ENCODE peak calls at places on chromosome 10, in seven cellular contexts. One of them, this sample, is unnamed. For H3K27me3 and H3K4me1, the result is how much of the 10 kb centered on the place peaks cover.

GRCh38 chr10:15369642-15370211 is 1.4 kb downstream of the FAM171A1 start:
- DNase-seq in uterus: no peak
- DNase-seq in heart right ventricle: peak
- DNase-seq in HCT116: no peak
- DNase-seq in sigmoid colon: no peak
- DNase-seq in PC-3: no peak
- DNase-seq in PC-9: no peak
- DNase-seq in this sample: no peak

GRCh38 chr10:129274928-129275474 is 192.0 kb upstream of the MGMT start:
- DNase-seq in uterus: no peak
- DNase-seq in heart right ventricle: no peak
- DNase-seq in HCT116: no peak
- DNase-seq in sigmoid colon: no peak
- DNase-seq in PC-3: no peak
- DNase-seq in PC-9: no peak
- DNase-seq in this sample: no peak

GRCh38 chr10:127424594-127425264 is 124.4 kb upstream of the NPS start:
- DNase-seq in uterus: peak
- DNase-seq in heart right ventricle: no peak
- DNase-seq in HCT116: no peak
- DNase-seq in sigmoid colon: peak
- DNase-seq in PC-3: no peak
- DNase-seq in PC-9: no peak
- DNase-seq in this sample: no peak

GRCh38 chr10:62011558-62011957 is 110.1 kb downstream of the ARID5B start:
- DNase-seq in uterus: no peak
- DNase-seq in heart right ventricle: no peak
- DNase-seq in HCT116: no peak
- DNase-seq in sigmoid colon: no peak
- DNase-seq in PC-3: peak
- DNase-seq in PC-9: peak
- DNase-seq in this sample: peak

GRCh38 chr10:105075031-105075430 is 433.9 kb downstream of the SORCS3 start:
- DNase-seq in uterus: no peak
- DNase-seq in heart right ventricle: no peak
- DNase-seq in HCT116: no peak
- DNase-seq in sigmoid colon: no peak
- DNase-seq in PC-3: no peak
- DNase-seq in PC-9: no peak
- DNase-seq in this sample: no peak

GRCh38 chr10:63549810-63550209 is 28.6 kb downstream of the REEP3 start:
- DNase-seq in uterus: no peak
- DNase-seq in heart right ventricle: no peak
- DNase-seq in HCT116: no peak
- DNase-seq in sigmoid colon: no peak
- DNase-seq in PC-3: no peak
- DNase-seq in PC-9: no peak
- DNase-seq in this sample: no peak

GRCh38 chr10:78777466-78778256 is 291.1 kb upstream of the ZMIZ1 start:
- DNase-seq in uterus: peak
- DNase-seq in heart right ventricle: peak
- DNase-seq in HCT116: no peak
- DNase-seq in sigmoid colon: peak
- DNase-seq in PC-3: peak
- DNase-seq in PC-9: no peak
- DNase-seq in this sample: no peak

GRCh38 chr10:3098689-3099088 is 31.3 kb downstream of the PFKP start:
- DNase-seq in uterus: no peak
- DNase-seq in heart right ventricle: no peak
- DNase-seq in HCT116: no peak
- DNase-seq in sigmoid colon: no peak
- DNase-seq in PC-3: no peak
- DNase-seq in PC-9: no peak
- DNase-seq in this sample: no peak

GRCh38 chr10:84095821-84096497 is 43.4 kb upstream of the GHITM start:
- DNase-seq in uterus: no peak
- DNase-seq in heart right ventricle: no peak
- DNase-seq in HCT116: no peak
- DNase-seq in sigmoid colon: no peak
- DNase-seq in PC-3: no peak
- DNase-seq in PC-9: no peak
- DNase-seq in this sample: no peak

GRCh38 chr10:4429538-4429937 is 396.5 kb upstream of the AKR1E2 start:
- DNase-seq in uterus: no peak
- DNase-seq in heart right ventricle: no peak
- DNase-seq in HCT116: no peak
- DNase-seq in sigmoid colon: no peak
- DNase-seq in PC-3: no peak
- DNase-seq in PC-9: no peak
- DNase-seq in this sample: no peak

DNA sequence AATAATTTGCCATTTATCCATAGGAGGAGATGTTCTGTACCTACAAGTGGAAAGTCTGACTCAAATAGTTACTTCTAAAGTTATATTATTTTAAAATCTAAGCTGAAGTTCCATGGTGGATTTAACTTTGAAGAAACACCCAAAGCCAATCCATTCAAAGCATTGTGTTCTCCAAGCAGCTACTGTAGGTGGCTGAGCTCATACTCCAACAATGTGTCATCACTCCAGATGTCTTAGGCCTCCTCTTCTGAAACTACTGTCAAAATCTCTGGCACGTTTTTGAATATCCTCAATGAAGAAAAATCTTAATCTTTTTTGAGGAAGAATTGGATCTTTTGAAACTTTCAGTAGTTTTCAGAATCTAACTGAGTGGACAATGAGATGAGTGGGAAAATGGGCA is 169.1 kb downstream of the PTEN start:
- DNase-seq in uterus: no peak
- DNase-seq in heart right ventricle: no peak
- DNase-seq in HCT116: no peak
- DNase-seq in sigmoid colon: no peak
- DNase-seq in PC-3: no peak
- DNase-seq in PC-9: no peak
- DNase-seq in this sample: no peak
- H3K4me3 ChIP-seq in uterus: no peak
- H3K4me3 ChIP-seq in heart right ventricle: no peak
- H3K4me3 ChIP-seq in HCT116: no peak
- H3K4me3 ChIP-seq in sigmoid colon: no peak
- H3K4me3 ChIP-seq in PC-3: no peak
- H3K4me3 ChIP-seq in PC-9: no peak
- H3K4me3 ChIP-seq in this sample: no peak

GRCh38 chr10:98425511-98426352 is 10.8 kb upstream of the PYROXD2 start:
- DNase-seq in uterus: no peak
- DNase-seq in heart right ventricle: no peak
- DNase-seq in HCT116: peak
- DNase-seq in sigmoid colon: peak
- DNase-seq in PC-3: peak
- DNase-seq in PC-9: peak
- DNase-seq in this sample: no peak

GRCh38 chr10:98423691-98424120 is 8.7 kb upstream of the PYROXD2 start:
- DNase-seq in uterus: no peak
- DNase-seq in heart right ventricle: no peak
- DNase-seq in HCT116: no peak
- DNase-seq in sigmoid colon: peak
- DNase-seq in PC-3: no peak
- DNase-seq in PC-9: no peak
- DNase-seq in this sample: no peak

GRCh38 chr10:98427011-98427515 is 12.1 kb upstream of the PYROXD2 start:
- DNase-seq in uterus: no peak
- DNase-seq in heart right ventricle: no peak
- DNase-seq in HCT116: no peak
- DNase-seq in sigmoid colon: peak
- DNase-seq in PC-3: no peak
- DNase-seq in PC-9: no peak
- DNase-seq in this sample: no peak

GRCh38 chr10:98422182-98422581 is 7.2 kb upstream of the PYROXD2 start:
- DNase-seq in uterus: no peak
- DNase-seq in heart right ventricle: no peak
- DNase-seq in HCT116: no peak
- DNase-seq in sigmoid colon: peak
- DNase-seq in PC-3: no peak
- DNase-seq in PC-9: no peak
- DNase-seq in this sample: no peak

GRCh38 chr10:98424308-98425254 is 9.6 kb upstream of the PYROXD2 start:
- DNase-seq in uterus: no peak
- DNase-seq in heart right ventricle: no peak
- DNase-seq in HCT116: no peak
- DNase-seq in sigmoid colon: peak
- DNase-seq in PC-3: no peak
- DNase-seq in PC-9: no peak
- DNase-seq in this sample: no peak
- H3K27me3 ChIP-seq in uterus: under half
- H3K27me3 ChIP-seq in heart right ventricle: under half
- H3K27me3 ChIP-seq in HCT116: under half
- H3K27me3 ChIP-seq in sigmoid colon: under half
- H3K27me3 ChIP-seq in PC-3: under half
- H3K27me3 ChIP-seq in PC-9: under half
- H3K27me3 ChIP-seq in this sample: under half

GRCh38 chr10:5684318-5684970 is at the start of gene TASOR2:
- DNase-seq in uterus: peak
- DNase-seq in heart right ventricle: peak
- DNase-seq in HCT116: peak
- DNase-seq in sigmoid colon: peak
- DNase-seq in PC-3: peak
- DNase-seq in PC-9: peak
- DNase-seq in this sample: peak

GRCh38 chr10:5683065-5683464 is 1.6 kb upstream of the TASOR2 start:
- DNase-seq in uterus: no peak
- DNase-seq in heart right ventricle: no peak
- DNase-seq in HCT116: no peak
- DNase-seq in sigmoid colon: no peak
- DNase-seq in PC-3: no peak
- DNase-seq in PC-9: no peak
- DNase-seq in this sample: no peak

GRCh38 chr10:5688587-5688986 is 3.9 kb downstream of the TASOR2 start:
- DNase-seq in uterus: no peak
- DNase-seq in heart right ventricle: no peak
- DNase-seq in HCT116: no peak
- DNase-seq in sigmoid colon: no peak
- DNase-seq in PC-3: no peak
- DNase-seq in PC-9: no peak
- DNase-seq in this sample: no peak

GRCh38 chr10:5684971-5685763 is 529 bp downstream of the TASOR2 start:
- DNase-seq in uterus: peak
- DNase-seq in heart right ventricle: peak
- DNase-seq in HCT116: peak
- DNase-seq in sigmoid colon: peak
- DNase-seq in PC-3: peak
- DNase-seq in PC-9: peak
- DNase-seq in this sample: peak

GRCh38 chr10:5685764-5686240 is 1.2 kb downstream of the TASOR2 start:
- DNase-seq in uterus: no peak
- DNase-seq in heart right ventricle: no peak
- DNase-seq in HCT116: no peak
- DNase-seq in sigmoid colon: no peak
- DNase-seq in PC-3: no peak
- DNase-seq in PC-9: peak
- DNase-seq in this sample: no peak
- H3K4me1 ChIP-seq in uterus: under half
- H3K4me1 ChIP-seq in heart right ventricle: under half
- H3K4me1 ChIP-seq in HCT116: under half
- H3K4me1 ChIP-seq in sigmoid colon: under half
- H3K4me1 ChIP-seq in PC-3: under half
- H3K4me1 ChIP-seq in PC-9: under half
- H3K4me1 ChIP-seq in this sample: under half

DNA sequence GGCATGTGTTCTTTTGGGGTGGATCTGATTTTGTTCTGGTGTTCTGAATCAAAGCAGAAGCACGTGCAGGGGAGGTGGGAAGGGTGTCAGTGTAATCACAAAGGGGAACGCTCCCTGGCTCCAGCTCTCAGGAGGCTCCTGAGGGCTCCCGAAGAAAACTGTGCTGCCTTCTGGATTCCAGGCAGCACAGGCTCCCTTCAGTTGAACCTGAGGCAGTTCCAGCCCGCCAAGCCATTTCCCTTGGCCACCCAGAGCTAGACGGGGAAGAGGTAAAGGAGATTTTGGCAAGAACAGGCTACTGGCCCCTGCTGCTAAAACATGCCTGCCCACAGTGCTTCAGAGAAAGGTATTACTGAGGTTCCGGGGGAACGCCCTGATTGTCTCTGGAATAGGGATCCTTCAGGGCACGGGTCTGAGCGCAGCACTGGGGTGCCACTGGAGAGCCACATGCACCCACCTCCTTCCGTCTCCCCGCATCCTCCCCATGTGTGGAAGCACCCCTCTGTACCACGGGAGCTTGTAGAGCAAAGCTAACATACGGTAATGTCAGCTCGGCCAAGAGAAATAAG is 247.3 kb downstream of the BAMBI start:
- DNase-seq in uterus: no peak
- DNase-seq in heart right ventricle: no peak
- DNase-seq in HCT116: no peak
- DNase-seq in sigmoid colon: no peak
- DNase-seq in PC-3: no peak
- DNase-seq in PC-9: no peak
- DNase-seq in this sample: no peak
- H3K4me3 ChIP-seq in uterus: no peak
- H3K4me3 ChIP-seq in heart right ventricle: no peak
- H3K4me3 ChIP-seq in HCT116: no peak
- H3K4me3 ChIP-seq in sigmoid colon: no peak
- H3K4me3 ChIP-seq in PC-3: no peak
- H3K4me3 ChIP-seq in PC-9: no peak
- H3K4me3 ChIP-seq in this sample: no peak

DNA sequence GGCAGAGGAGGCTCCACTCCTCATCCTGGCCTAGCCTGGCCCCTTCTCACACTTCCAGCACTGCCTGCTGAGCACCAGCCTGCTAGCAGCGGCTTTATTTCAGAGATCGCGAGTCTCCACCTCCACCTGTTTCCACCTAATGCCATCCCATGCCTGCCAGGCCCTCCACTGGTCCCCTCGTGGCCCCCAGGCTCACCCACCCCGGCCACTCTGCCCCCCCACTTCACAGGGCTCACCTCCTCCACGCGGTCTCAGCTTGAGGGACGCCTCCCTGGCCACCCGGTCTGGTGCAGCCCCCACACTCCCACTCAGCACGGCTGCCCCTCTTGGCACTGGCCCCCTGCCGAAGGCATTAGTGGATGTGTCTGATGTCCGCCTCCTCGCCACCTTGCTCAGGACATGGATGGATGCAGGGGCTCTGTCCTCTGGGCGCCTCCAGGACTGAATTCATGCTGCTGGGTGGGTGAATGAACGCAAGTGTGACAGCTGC is 3.8 kb upstream of the NKX6-2 start:
- DNase-seq in uterus: no peak
- DNase-seq in heart right ventricle: no peak
- DNase-seq in HCT116: no peak
- DNase-seq in sigmoid colon: no peak
- DNase-seq in PC-3: no peak
- DNase-seq in PC-9: no peak
- DNase-seq in this sample: no peak
- H3K27me3 ChIP-seq in uterus: under half
- H3K27me3 ChIP-seq in heart right ventricle: half or more
- H3K27me3 ChIP-seq in HCT116: under half
- H3K27me3 ChIP-seq in sigmoid colon: half or more
- H3K27me3 ChIP-seq in PC-3: under half
- H3K27me3 ChIP-seq in PC-9: under half
- H3K27me3 ChIP-seq in this sample: under half

GRCh38 chr10:74083304-74083703 is 67.3 kb downstream of the AP3M1 start:
- DNase-seq in uterus: no peak
- DNase-seq in heart right ventricle: no peak
- DNase-seq in HCT116: no peak
- DNase-seq in sigmoid colon: no peak
- DNase-seq in PC-3: no peak
- DNase-seq in PC-9: no peak
- DNase-seq in this sample: no peak
- H3K4me1 ChIP-seq in uterus: under half
- H3K4me1 ChIP-seq in heart right ventricle: under half
- H3K4me1 ChIP-seq in HCT116: under half
- H3K4me1 ChIP-seq in sigmoid colon: under half
- H3K4me1 ChIP-seq in PC-3: under half
- H3K4me1 ChIP-seq in PC-9: under half
- H3K4me1 ChIP-seq in this sample: under half

This sample was measured in lung.